ENCODE peak calls at places on chromosomes 11 and 22, in six cellular contexts. C, S, X, G, F and U are unnamed samples.

GRCh38 chr22:36554101-36554500 is 25.1 kb upstream of the EIF3D start:
- DNase-seq in F (peak; percentile 23), G (no peak), X (no peak), S (no peak), C (no peak), U (no peak)

GRCh38 chr22:36772451-36772850 is 3.5 kb downstream of the IFT27 start:
- DNase-seq in G (no peak), C (no peak), S (no peak), F (no peak), X (no peak), U (no peak)

GRCh38 chr22:49521787-49522224 is 305.9 kb downstream of the BRD1 start:
- DNase-seq in F (no peak), X (no peak), S (no peak), C (no peak), G (no peak), U (no peak)

GRCh38 chr22:19173047-19174035 is 5.2 kb downstream of the SLC25A1 start:
- DNase-seq in S (no peak), C (no peak), F (no peak), X (no peak), G (no peak), U (no peak)

GRCh38 chr11:108788565-108789199 is 123.8 kb downstream of the DDX10 start:
- DNase-seq in S (peak; percentile 58), G (no peak), C (no peak), F (peak; percentile 29), X (peak; percentile 63), U (no peak)

GRCh38 chr11:61833478-61833877 is 5.4 kb downstream of the FADS2 start:
- DNase-seq in X (no peak), G (no peak), F (no peak), C (no peak), S (no peak), U (no peak)

GRCh38 chr11:79406376-79406775 is 34.5 kb downstream of the TENM4 start:
- DNase-seq in S (no peak), X (peak; percentile 65), F (no peak), G (no peak), C (no peak), U (no peak)

GRCh38 chr11:73325036-73325981 is 17.2 kb downstream of the ARHGEF17 start:
- DNase-seq in G (no peak), S (peak; percentile 78), X (no peak), C (no peak), F (peak; percentile 64), U (no peak)

GRCh38 chr11:134980819-134981710 is 569.0 kb upstream of the B3GAT1 start:
- DNase-seq in X (no peak), G (no peak), F (no peak), S (no peak), C (no peak), U (no peak)

GRCh38 chr22:48639896-48640732 is 1187.6 kb downstream of the BRD1 start:
- DNase-seq in C (no peak), F (peak; percentile 53), G (no peak), X (no peak), S (no peak), U (no peak)

GRCh38 chr11:132785878-132786277 is 746.4 kb downstream of the OPCML start:
- DNase-seq in S (no peak), C (no peak), F (no peak), X (no peak), G (no peak), U (no peak)

GRCh38 chr11:75560644-75561043 is 1.4 kb upstream of the SERPINH1 start:
- DNase-seq in G (no peak), X (no peak), F (no peak), C (no peak), S (no peak), U (no peak)

GRCh38 chr22:21868651-21869050 is 1.2 kb upstream of the MAPK1 start:
- DNase-seq in F (no peak), G (no peak), C (no peak), X (no peak), S (no peak), U (no peak)